ENCODE peak calls at places on chromosome 10, in six cellular contexts. S, P, D, U, C and G are unnamed samples.

GRCh38 chr10:70651661-70652060 is 20.6 kb upstream of the ADAMTS14 start:
- DNase-seq in S (no peak), D (no peak), C (no peak), U (no peak), P (no peak), G (no peak)

GRCh38 chr10:31475514-31475913 is 156.5 kb downstream of the ZEB1 start:
- DNase-seq in S (no peak), C (no peak), U (no peak), D (no peak), P (no peak), G (no peak)

GRCh38 chr10:131784363-131785120 is 116.3 kb upstream of the PPP2R2D start:
- DNase-seq in C (no peak), S (no peak), D (no peak), U (no peak), P (no peak), G (no peak)

GRCh38 chr10:78164687-78165086 is 131.0 kb downstream of the RPS24 start:
- DNase-seq in C (no peak), P (no peak), S (no peak), U (no peak), D (no peak), G (no peak)

GRCh38 chr10:75605096-75605495 is 173.7 kb downstream of the LRMDA start:
- DNase-seq in P (no peak), C (no peak), D (no peak), S (no peak), U (no peak), G (no peak)

GRCh38 chr10:369441-370221 is 234.4 kb downstream of the ZMYND11 start:
- DNase-seq in U (no peak), D (peak; percentile 77), S (peak; percentile 39), C (peak; percentile 81), P (no peak), G (no peak)

GRCh38 chr10:60212195-60212594 is 177.5 kb downstream of the ANK3 start:
- DNase-seq in S (no peak), C (no peak), U (no peak), P (no peak), D (no peak), G (no peak)

GRCh38 chr10:121310151-121310711 is 288.0 kb downstream of the FGFR2 start:
- DNase-seq in D (no peak), C (no peak), P (no peak), U (no peak), S (no peak), G (no peak)

GRCh38 chr10:123991622-123992570 is 100.3 kb upstream of the CPXM2 start:
- DNase-seq in S (no peak), U (no peak), C (no peak), P (no peak), D (peak; percentile 28), G (no peak)

GRCh38 chr10:118940386-118940785 is 89.1 kb upstream of the NANOS1 start:
- DNase-seq in P (no peak), C (no peak), U (no peak), S (no peak), D (peak; percentile 15), G (no peak)

GRCh38 chr10:86711957-86712708 is 43.8 kb downstream of the LDB3 start:
- DNase-seq in D (peak; percentile 54), P (peak; percentile 30), U (no peak), C (peak; percentile 25), S (no peak), G (no peak)

GRCh38 chr10:102776779-102777417 is 33.1 kb downstream of the WBP1L start:
- DNase-seq in D (peak; percentile 99), S (peak; percentile 88), P (no peak), C (peak; percentile 98), U (peak; percentile 90), G (peak; percentile 93)

GRCh38 chr10:6737758-6738463 is 157.8 kb upstream of the PRKCQ start:
- DNase-seq in P (no peak), D (peak; percentile 70), U (no peak), C (peak; percentile 77), S (no peak), G (no peak)

GRCh38 chr10:110671788-110672579 is 27.8 kb downstream of the RBM20 start:
- DNase-seq in C (peak; percentile 67), P (peak; percentile 93), U (no peak), D (peak; percentile 79), S (no peak), G (no peak)

GRCh38 chr10:119253433-119254174 is 46.2 kb downstream of the GRK5 start:
- DNase-seq in C (peak; percentile 96), D (peak; percentile 98), P (no peak), S (peak; percentile 89), U (peak; percentile 87), G (peak; percentile 92)

GRCh38 chr10:36496728-36497127 is 628.7 kb upstream of the ANKRD30A start:
- DNase-seq in D (no peak), C (no peak), P (no peak), S (no peak), U (no peak), G (no peak)

GRCh38 chr10:131676448-131676847 is 224.4 kb upstream of the PPP2R2D start:
- DNase-seq in S (no peak), C (no peak), U (no peak), D (no peak), P (no peak), G (no peak)

GRCh38 chr10:108608860-108609259 is 1314.5 kb downstream of the XPNPEP1 start:
- DNase-seq in D (no peak), S (no peak), P (no peak), C (no peak), U (no peak), G (no peak)

GRCh38 chr10:114374141-114374791 is 30.0 kb downstream of the AFAP1L2 start:
- DNase-seq in U (no peak), P (no peak), D (no peak), C (peak; percentile 17), S (no peak), G (no peak)

GRCh38 chr10:10498781-10499180 is 518.9 kb upstream of the CELF2 start:
- DNase-seq in D (peak; percentile 5), C (peak; percentile 62), U (no peak), P (no peak), S (no peak), G (no peak)

GRCh38 chr10:53491774-53492173 is 719.2 kb upstream of the MBL2 start:
- DNase-seq in P (no peak), U (no peak), C (no peak), D (no peak), S (no peak), G (no peak)

GRCh38 chr10:44858988-44859387 is 52.1 kb upstream of the TMEM72 start:
- DNase-seq in P (no peak), C (peak; percentile 8), D (no peak), U (no peak), S (no peak), G (no peak)

GRCh38 chr10:75660833-75661232 is 229.4 kb downstream of the LRMDA start:
- DNase-seq in D (no peak), S (no peak), C (no peak), P (no peak), U (no peak), G (no peak)

GRCh38 chr10:79393221-79393923 is 46.1 kb downstream of the PPIF start:
- DNase-seq in S (no peak), P (no peak), D (no peak), C (no peak), U (no peak), G (no peak)

GRCh38 chr10:123573236-123574147 is 92.7 kb upstream of the GPR26 start:
- DNase-seq in D (peak; percentile 31), U (no peak), S (peak; percentile 3), P (no peak), C (no peak), G (no peak)

GRCh38 chr10:87867453-87867852 is 4.0 kb downstream of the PTEN start:
- DNase-seq in U (no peak), S (no peak), C (no peak), D (no peak), P (peak; percentile 51), G (no peak)

GRCh38 chr10:98038333-98038732 is 7.9 kb upstream of the CRTAC1 start:
- DNase-seq in P (no peak), C (no peak), U (no peak), S (no peak), D (no peak), G (no peak)

GRCh38 chr10:52491246-52492000 is 177.3 kb downstream of the DKK1 start:
- DNase-seq in D (peak; percentile 83), U (no peak), P (no peak), S (no peak), C (peak; percentile 53), G (peak; percentile 52)

GRCh38 chr10:43196131-43196980 is 58.1 kb downstream of the CSGALNACT2 start:
- DNase-seq in P (no peak), D (no peak), C (no peak), S (no peak), U (no peak), G (no peak)

GRCh38 chr10:27513451-27514191 is 9.5 kb downstream of the RAB18 start:
- DNase-seq in U (peak; percentile 22), P (no peak), S (no peak), D (peak; percentile 87), C (peak; percentile 57), G (peak; percentile 71)

GRCh38 chr10:34862892-34863291 is 47.8 kb upstream of the PARD3 start:
- DNase-seq in P (no peak), C (no peak), D (no peak), S (no peak), U (no peak), G (no peak)

GRCh38 chr10:3774018-3774813 is 10.8 kb downstream of the KLF6 start:
- DNase-seq in D (peak; percentile 48), S (no peak), C (peak; percentile 70), U (no peak), P (no peak), G (no peak)

GRCh38 chr10:61316866-61317265 is 136.3 kb downstream of the TMEM26 start:
- DNase-seq in S (no peak), C (no peak), U (no peak), P (no peak), D (no peak), G (no peak)

GRCh38 chr10:60048146-60048545 is 141.8 kb upstream of the CCDC6 start:
- DNase-seq in P (no peak), D (peak; percentile 16), C (no peak), U (peak; percentile 14), S (no peak), G (no peak)

GRCh38 chr10:49408437-49409306 is 12.8 kb upstream of the DRGX start:
- DNase-seq in D (no peak), U (no peak), P (no peak), S (no peak), C (no peak), G (no peak)